ENCODE peak calls at places on chromosome 3, in four cellular contexts. Z is neural progenitor cell, N is Peyer's patch, P is DND-41. J is an unnamed sample.

GRCh38 chr3:51471775-51472652 is 27.8 kb downstream of the DCAF1 start:
- DNase-seq in N (no peak), Z (no peak), P (no peak), J (no peak)

GRCh38 chr3:38576131-38577088 is 73.1 kb downstream of the SCN5A start:
- DNase-seq in Z (no peak), N (no peak), P (no peak), J (no peak)

GRCh38 chr3:149646181-149646766 is 11.6 kb downstream of the WWTR1 start:
- DNase-seq in P (no peak), Z (no peak), N (no peak), J (no peak)

GRCh38 chr3:103056953-103057450 is 622.2 kb downstream of the ZPLD1 start:
- DNase-seq in Z (no peak), P (no peak), N (no peak), J (no peak)

GRCh38 chr3:55097441-55097840 is 169.6 kb upstream of the LRTM1 start:
- DNase-seq in N (no peak), P (no peak), Z (no peak), J (no peak)

GRCh38 chr3:113533534-113533892 is 1.2 kb downstream of the SIDT1 start:
- DNase-seq in N (peak; percentile 57), Z (no peak), P (peak; percentile 44), J (peak; percentile 49)

GRCh38 chr3:29693863-29694262 is 413.0 kb downstream of the RBMS3 start:
- DNase-seq in P (no peak), Z (peak; percentile 73), N (no peak), J (no peak)

GRCh38 chr3:197256836-197257444 is 41.5 kb downstream of the DLG1 start:
- DNase-seq in Z (peak; percentile 52), P (peak; percentile 36), N (no peak), J (peak; percentile 44)

GRCh38 chr3:11377726-11378125 is 105.5 kb downstream of the ATG7 start:
- DNase-seq in P (no peak), N (no peak), Z (no peak), J (no peak)

GRCh38 chr3:5899040-5899439 is 711.5 kb downstream of the EDEM1 start:
- DNase-seq in Z (no peak), P (no peak), N (no peak), J (no peak)

GRCh38 chr3:36707623-36708409 is 56.5 kb downstream of the DCLK3 start:
- DNase-seq in P (no peak), N (no peak), Z (no peak), J (no peak)

GRCh38 chr3:194333981-194334320 is 17.2 kb downstream of the CPN2 start:
- DNase-seq in P (no peak), N (no peak), Z (no peak), J (no peak)

GRCh38 chr3:35932995-35933394 is 293.7 kb downstream of the ARPP21 start:
- DNase-seq in N (no peak), Z (no peak), P (no peak), J (no peak)

GRCh38 chr3:186487037-186487436 is 57.1 kb downstream of the CRYGS start:
- DNase-seq in P (no peak), Z (no peak), N (no peak), J (no peak)
- H3K27me3 ChIP-seq in P (peaks cover 8% of the 10 kb centered on the region), Z (no peaks in the 10 kb centered on the region), N (no peaks in the 10 kb centered on the region), J (no peaks in the 10 kb centered on the region)

GRCh38 chr3:101170047-101170771 is 150.2 kb downstream of the IMPG2 start:
- DNase-seq in Z (no peak), N (no peak), P (no peak), J (no peak)
- H3K4me3 ChIP-seq in Z (no peak overlapping the region), N (no peak overlapping the region), P (no peak overlapping the region), J (no peak overlapping the region)

DNA sequence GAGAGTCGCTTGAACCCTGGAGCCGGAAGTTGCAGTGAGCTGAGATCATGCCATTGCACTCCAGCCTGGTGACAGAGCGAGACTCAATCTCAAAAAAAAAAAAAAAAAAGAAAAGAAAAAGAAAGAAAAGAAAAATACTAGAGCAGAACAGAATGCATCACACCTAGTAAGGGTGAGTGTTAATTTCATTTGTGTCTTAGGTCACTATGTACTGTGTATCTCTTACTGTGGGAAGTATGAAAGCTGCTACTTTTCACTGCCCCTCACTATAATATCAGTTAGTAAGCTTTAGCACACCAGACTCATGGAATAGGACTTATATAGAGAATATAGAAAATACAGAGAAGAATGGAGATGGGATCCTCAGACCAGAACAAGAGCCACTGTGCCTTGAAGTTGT is 45.9 kb upstream of the RASA2 start:
- DNase-seq in N (no peak), P (no peak), Z (no peak), J (no peak)
- H3K27ac ChIP-seq in N (no peak overlapping the region), P (no peak overlapping the region), Z (no peak overlapping the region), J (no peak overlapping the region)

DNA sequence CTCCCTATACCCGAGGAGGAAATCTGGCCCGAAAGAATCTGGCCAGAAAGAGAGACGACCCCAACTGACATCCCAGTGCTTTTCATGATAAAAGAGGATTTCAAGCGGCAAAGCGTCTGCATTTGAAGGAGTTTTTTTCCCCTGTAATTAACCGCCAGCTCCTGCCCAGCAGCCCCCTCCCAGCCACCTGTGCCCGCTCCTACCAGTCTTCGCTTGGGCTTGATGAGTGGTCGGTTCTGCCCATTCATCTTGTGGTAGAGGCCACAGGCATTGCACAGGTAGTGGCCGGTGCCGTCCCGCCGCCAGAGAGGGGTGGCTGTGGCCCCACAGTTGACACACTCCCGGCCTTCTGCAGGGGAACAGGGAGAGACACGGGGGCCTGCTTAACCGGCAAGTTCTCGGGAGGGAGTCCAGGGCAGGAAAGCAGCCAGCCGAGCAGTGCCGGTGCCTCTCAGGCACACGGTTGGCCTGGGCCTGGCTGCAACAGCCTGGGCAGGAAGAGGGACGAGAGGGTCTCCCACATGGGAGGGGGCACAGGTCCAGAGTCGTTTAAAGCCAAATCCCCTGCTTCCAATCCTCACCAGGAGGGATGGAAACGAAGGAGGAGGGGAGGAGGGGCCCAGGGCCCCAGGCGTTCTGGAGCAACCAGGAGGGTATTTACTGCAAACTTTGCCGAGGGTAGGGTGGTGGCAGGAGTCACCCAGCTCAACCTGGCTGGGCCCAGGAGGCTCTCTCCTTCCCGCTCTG is 9.2 kb downstream of the GATA2 start:
- DNase-seq in Z (peak; percentile 63), N (no peak), P (no peak), J (no peak)
- H3K27me3 ChIP-seq in Z (peaks cover 100% of the 10 kb centered on the region), N (peaks cover 58% of the 10 kb centered on the region), P (peaks cover 64% of the 10 kb centered on the region), J (peaks cover 10% of the 10 kb centered on the region)

GRCh38 chr3:114800272-114800671 is 346.8 kb downstream of the ZBTB20 start:
- DNase-seq in P (no peak), N (no peak), Z (no peak), J (no peak)
- H3K4me3 ChIP-seq in P (no peak overlapping the region), N (no peak overlapping the region), Z (no peak overlapping the region), J (no peak overlapping the region)

DNA sequence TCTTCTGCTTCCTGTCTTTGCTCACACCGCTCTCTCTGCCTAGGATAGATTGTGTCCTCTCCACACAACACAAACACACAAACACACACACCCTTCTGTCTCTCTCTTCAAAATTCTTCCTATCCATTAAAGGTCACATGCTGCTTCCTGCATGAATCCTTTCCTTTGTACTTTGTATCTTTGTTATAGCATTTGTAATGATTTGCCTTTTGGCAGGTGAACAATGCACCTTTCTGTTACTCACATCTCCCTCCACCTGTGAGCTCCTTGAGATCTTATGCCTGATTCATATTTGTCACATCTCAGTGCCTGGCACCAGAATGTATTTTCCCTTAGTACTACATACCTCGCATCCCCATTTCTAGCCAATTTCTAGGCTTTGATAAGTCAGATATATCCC is 251.4 kb upstream of the UMPS start:
- DNase-seq in P (no peak), N (no peak), Z (no peak), J (no peak)
- H3K27ac ChIP-seq in P (no peak overlapping the region), N (no peak overlapping the region), Z (no peak overlapping the region), J (no peak overlapping the region)

GRCh38 chr3:147389265-147390175 is 16.8 kb downstream of the ZIC4 start:
- DNase-seq in Z (peak; percentile 68), N (no peak), P (no peak), J (no peak)
- H3K27me3 ChIP-seq in Z (peaks cover 100% of the 10 kb centered on the region), N (peaks cover 72% of the 10 kb centered on the region), P (no peaks in the 10 kb centered on the region), J (peaks cover 20% of the 10 kb centered on the region)

DNA sequence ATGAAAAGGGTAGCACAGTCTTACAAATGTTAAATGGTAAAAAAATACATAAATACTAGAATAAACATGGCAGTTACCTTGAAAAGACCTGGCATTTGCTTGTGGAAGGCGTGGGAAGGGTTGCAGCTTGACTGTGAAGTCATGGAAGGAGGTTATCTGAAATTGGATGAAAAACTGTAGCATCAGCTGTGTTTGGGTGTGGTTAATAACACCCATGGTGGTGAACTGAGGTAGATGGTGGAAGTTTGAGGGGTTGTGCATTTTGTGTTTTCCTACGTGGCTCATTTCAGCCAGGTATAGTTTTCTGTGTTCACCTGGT is 46.5 kb downstream of the PSMD6 start:
- DNase-seq in N (no peak), P (no peak), Z (no peak), J (no peak)
- H3K4me3 ChIP-seq in N (no peak overlapping the region), P (no peak overlapping the region), Z (no peak overlapping the region), J (peak overlapping the region; percentile 5)

J was measured in naive thymus-derived CD4-positive, alpha-beta T cell.